ENCODE peak calls at places on chromosomes 16 and 17, in four cellular contexts. X, K, B and R are unnamed samples.

GRCh38 chr16:12611916-12612597 is 191.6 kb downstream of the CPPED1 start:
- DNase-seq in X (no peak), K (no peak), B (no peak), R (no peak)

GRCh38 chr17:41813699-41814124 is 908 bp downstream of the FKBP10 start:
- DNase-seq in X (no peak), K (no peak), B (no peak), R (no peak)

GRCh38 chr16:30112197-30113030 is 923 bp downstream of the GDPD3 start:
- DNase-seq in X (peak; percentile 30), K (peak; percentile 81), B (peak; percentile 75), R (peak; percentile 53)

GRCh38 chr16:15482068-15482747 is 47.8 kb downstream of the BMERB1 start:
- DNase-seq in X (peak; percentile 97), K (peak; percentile 85), B (peak; percentile 89), R (peak; percentile 93)

GRCh38 chr17:57396515-57396921 is 140.2 kb downstream of the MSI2 start:
- DNase-seq in X (no peak), K (no peak), B (no peak), R (no peak)

GRCh38 chr17:18056214-18056613 is 17.0 kb downstream of the GID4 start:
- DNase-seq in X (no peak), K (no peak), B (no peak), R (no peak)

GRCh38 chr17:16342979-16343378 is 10.3 kb downstream of the CENPV start:
- DNase-seq in X (peak; percentile 59), K (peak; percentile 56), B (peak; percentile 60), R (peak; percentile 28)

GRCh38 chr17:29568331-29569244 is at the start of gene TP53I13:
- DNase-seq in X (peak; percentile 84), K (peak; percentile 93), B (peak; percentile 89), R (peak; percentile 79)

GRCh38 chr16:4318171-4318910 is 2.5 kb downstream of the GLIS2 start:
- DNase-seq in X (peak; percentile 46), K (no peak), B (no peak), R (no peak)

GRCh38 chr17:70527364-70527888 is 358.1 kb downstream of the KCNJ2 start:
- DNase-seq in X (no peak), K (no peak), B (no peak), R (no peak)

GRCh38 chr17:54172654-54173316 is 350.1 kb downstream of the KIF2B start:
- DNase-seq in X (peak; percentile 3), K (no peak), B (peak; percentile 41), R (peak; percentile 2)

GRCh38 chr17:55709984-55710383 is 12.7 kb downstream of the TMEM100 start:
- DNase-seq in X (no peak), K (peak; percentile 66), B (no peak), R (no peak)

GRCh38 chr17:34817252-34817651 is 144.0 kb downstream of the CCT6B start:
- DNase-seq in X (no peak), K (no peak), B (no peak), R (no peak)

GRCh38 chr17:72520665-72521303 is 400.0 kb downstream of the SOX9 start:
- DNase-seq in X (no peak), K (no peak), B (no peak), R (no peak)

GRCh38 chr16:67247698-67248400 is 568 bp upstream of the FHOD1 start:
- DNase-seq in X (no peak), K (no peak), B (no peak), R (no peak)

GRCh38 chr17:13395346-13395745 is 206.4 kb downstream of the HS3ST3A1 start:
- DNase-seq in X (peak; percentile 51), K (no peak), B (peak; percentile 23), R (no peak)

GRCh38 chr17:28612936-28613872 is 781 bp downstream of the RSKR start:
- DNase-seq in X (peak; percentile 38), K (no peak), B (peak; percentile 58), R (peak; percentile 41)

GRCh38 chr17:66717680-66718079 is 117.2 kb upstream of the CACNG5 start:
- DNase-seq in X (no peak), K (no peak), B (no peak), R (peak; percentile 35)